ENCODE peak calls at places on chromosomes 1 and 21, in seven cellular contexts. One of them, this sample, is unnamed.

GRCh38 chr1:228462560-228462959 is 24.6 kb upstream of the RNF187 start:
- DNase-seq in uterus: no peak
- DNase-seq in heart right ventricle: no peak
- DNase-seq in body of pancreas: no peak
- DNase-seq in RWPE1: no peak
- DNase-seq in HFFc6: no peak
- DNase-seq in endothelial cell of umbilical vein: no peak
- DNase-seq in this sample: no peak

GRCh38 chr1:67840449-67840848 is 7.2 kb upstream of the GNG12 start:
- DNase-seq in uterus: no peak
- DNase-seq in heart right ventricle: no peak
- DNase-seq in body of pancreas: peak; percentile 52
- DNase-seq in RWPE1: no peak
- DNase-seq in HFFc6: peak; percentile 83
- DNase-seq in endothelial cell of umbilical vein: peak; percentile 96
- DNase-seq in this sample: no peak

GRCh38 chr1:99051611-99052283 is 47.1 kb upstream of the PLPPR5 start:
- DNase-seq in uterus: no peak
- DNase-seq in heart right ventricle: no peak
- DNase-seq in body of pancreas: no peak
- DNase-seq in RWPE1: no peak
- DNase-seq in HFFc6: no peak
- DNase-seq in endothelial cell of umbilical vein: no peak
- DNase-seq in this sample: no peak

GRCh38 chr1:151553659-151554058 is 13.6 kb downstream of the TUFT1 start:
- DNase-seq in uterus: no peak
- DNase-seq in heart right ventricle: no peak
- DNase-seq in body of pancreas: no peak
- DNase-seq in RWPE1: no peak
- DNase-seq in HFFc6: peak; percentile 53
- DNase-seq in endothelial cell of umbilical vein: no peak
- DNase-seq in this sample: no peak

GRCh38 chr1:119974013-119974412 is 77.7 kb upstream of the ADAM30 start:
- DNase-seq in uterus: no peak
- DNase-seq in heart right ventricle: no peak
- DNase-seq in body of pancreas: no peak
- DNase-seq in RWPE1: peak; percentile 16
- DNase-seq in HFFc6: no peak
- DNase-seq in endothelial cell of umbilical vein: no peak
- DNase-seq in this sample: no peak

GRCh38 chr1:38000529-38001453 is 4.5 kb downstream of the FHL3 start:
- DNase-seq in uterus: peak; percentile 58
- DNase-seq in heart right ventricle: peak; percentile 57
- DNase-seq in body of pancreas: peak; percentile 25
- DNase-seq in RWPE1: peak; percentile 55
- DNase-seq in HFFc6: peak; percentile 65
- DNase-seq in endothelial cell of umbilical vein: peak; percentile 86
- DNase-seq in this sample: no peak

GRCh38 chr1:217272385-217272784 is 358.5 kb downstream of the GPATCH2 start:
- DNase-seq in uterus: no peak
- DNase-seq in heart right ventricle: no peak
- DNase-seq in body of pancreas: no peak
- DNase-seq in RWPE1: no peak
- DNase-seq in HFFc6: peak; percentile 80
- DNase-seq in endothelial cell of umbilical vein: no peak
- DNase-seq in this sample: no peak

GRCh38 chr1:194476351-194476750 is 1289.9 kb upstream of the B3GALT2 start:
- DNase-seq in uterus: no peak
- DNase-seq in heart right ventricle: no peak
- DNase-seq in body of pancreas: no peak
- DNase-seq in RWPE1: no peak
- DNase-seq in HFFc6: no peak
- DNase-seq in endothelial cell of umbilical vein: no peak
- DNase-seq in this sample: no peak

GRCh38 chr21:42390696-42391095 is 5.2 kb downstream of the TMPRSS3 start:
- DNase-seq in uterus: no peak
- DNase-seq in heart right ventricle: no peak
- DNase-seq in body of pancreas: no peak
- DNase-seq in RWPE1: no peak
- DNase-seq in HFFc6: no peak
- DNase-seq in endothelial cell of umbilical vein: no peak
- DNase-seq in this sample: no peak

GRCh38 chr1:66291047-66291864 is 242.7 kb upstream of the SGIP1 start:
- DNase-seq in uterus: no peak
- DNase-seq in heart right ventricle: no peak
- DNase-seq in body of pancreas: no peak
- DNase-seq in RWPE1: no peak
- DNase-seq in HFFc6: peak; percentile 23
- DNase-seq in endothelial cell of umbilical vein: no peak
- DNase-seq in this sample: no peak

GRCh38 chr1:21593231-21593630 is 75.9 kb downstream of the RAP1GAP start:
- DNase-seq in uterus: no peak
- DNase-seq in heart right ventricle: no peak
- DNase-seq in body of pancreas: no peak
- DNase-seq in RWPE1: no peak
- DNase-seq in HFFc6: no peak
- DNase-seq in endothelial cell of umbilical vein: no peak
- DNase-seq in this sample: no peak

GRCh38 chr1:152252157-152252556 is 28.2 kb upstream of the HRNR start:
- DNase-seq in uterus: no peak
- DNase-seq in heart right ventricle: no peak
- DNase-seq in body of pancreas: no peak
- DNase-seq in RWPE1: peak; percentile 37
- DNase-seq in HFFc6: peak; percentile 19
- DNase-seq in endothelial cell of umbilical vein: no peak
- DNase-seq in this sample: no peak

GRCh38 chr1:205045146-205045545 is 2.1 kb downstream of the CNTN2 start:
- DNase-seq in uterus: no peak
- DNase-seq in heart right ventricle: no peak
- DNase-seq in body of pancreas: no peak
- DNase-seq in RWPE1: no peak
- DNase-seq in HFFc6: no peak
- DNase-seq in endothelial cell of umbilical vein: no peak
- DNase-seq in this sample: no peak

GRCh38 chr1:171550055-171550454 is 64.7 kb downstream of the PRRC2C start:
- DNase-seq in uterus: no peak
- DNase-seq in heart right ventricle: no peak
- DNase-seq in body of pancreas: no peak
- DNase-seq in RWPE1: peak; percentile 15
- DNase-seq in HFFc6: no peak
- DNase-seq in endothelial cell of umbilical vein: no peak
- DNase-seq in this sample: no peak

GRCh38 chr1:4062992-4063391 is 162.9 kb upstream of the C1orf174 start:
- DNase-seq in uterus: no peak
- DNase-seq in heart right ventricle: no peak
- DNase-seq in body of pancreas: no peak
- DNase-seq in RWPE1: no peak
- DNase-seq in HFFc6: no peak
- DNase-seq in endothelial cell of umbilical vein: no peak
- DNase-seq in this sample: no peak

GRCh38 chr1:166944186-166944967 is 31.0 kb downstream of the ILDR2 start:
- DNase-seq in uterus: no peak
- DNase-seq in heart right ventricle: no peak
- DNase-seq in body of pancreas: no peak
- DNase-seq in RWPE1: no peak
- DNase-seq in HFFc6: peak; percentile 26
- DNase-seq in endothelial cell of umbilical vein: no peak
- DNase-seq in this sample: no peak

GRCh38 chr1:204077979-204078696 is 5.2 kb downstream of the SOX13 start:
- DNase-seq in uterus: no peak
- DNase-seq in heart right ventricle: no peak
- DNase-seq in body of pancreas: peak; percentile 42
- DNase-seq in RWPE1: peak; percentile 84
- DNase-seq in HFFc6: no peak
- DNase-seq in endothelial cell of umbilical vein: no peak
- DNase-seq in this sample: no peak

GRCh38 chr1:154819628-154820590 is 50.2 kb downstream of the KCNN3 start:
- DNase-seq in uterus: no peak
- DNase-seq in heart right ventricle: no peak
- DNase-seq in body of pancreas: peak; percentile 20
- DNase-seq in RWPE1: peak; percentile 34
- DNase-seq in HFFc6: no peak
- DNase-seq in endothelial cell of umbilical vein: no peak
- DNase-seq in this sample: no peak

GRCh38 chr1:232225336-232226131 is 404.4 kb downstream of the SIPA1L2 start:
- DNase-seq in uterus: no peak
- DNase-seq in heart right ventricle: no peak
- DNase-seq in body of pancreas: no peak
- DNase-seq in RWPE1: no peak
- DNase-seq in HFFc6: no peak
- DNase-seq in endothelial cell of umbilical vein: no peak
- DNase-seq in this sample: no peak

GRCh38 chr21:19853709-19854575 is 1144.3 kb upstream of the NCAM2 start:
- DNase-seq in uterus: no peak
- DNase-seq in heart right ventricle: no peak
- DNase-seq in body of pancreas: no peak
- DNase-seq in RWPE1: no peak
- DNase-seq in HFFc6: no peak
- DNase-seq in endothelial cell of umbilical vein: no peak
- DNase-seq in this sample: no peak

GRCh38 chr1:116075981-116076380 is 35.2 kb upstream of the MAB21L3 start:
- DNase-seq in uterus: no peak
- DNase-seq in heart right ventricle: no peak
- DNase-seq in body of pancreas: no peak
- DNase-seq in RWPE1: peak; percentile 34
- DNase-seq in HFFc6: peak; percentile 61
- DNase-seq in endothelial cell of umbilical vein: no peak
- DNase-seq in this sample: no peak

GRCh38 chr1:201876148-201876547 is 12.6 kb upstream of the SHISA4 start:
- DNase-seq in uterus: no peak
- DNase-seq in heart right ventricle: no peak
- DNase-seq in body of pancreas: no peak
- DNase-seq in RWPE1: no peak
- DNase-seq in HFFc6: no peak
- DNase-seq in endothelial cell of umbilical vein: peak; percentile 42
- DNase-seq in this sample: no peak
- TF ChIP-seq CTCF in uterus: peak; percentile 13
- TF ChIP-seq CTCF in heart right ventricle: no peak
- TF ChIP-seq CTCF in body of pancreas: no peak
- TF ChIP-seq CTCF in RWPE1: no peak
- TF ChIP-seq CTCF in HFFc6: peak; percentile 74
- TF ChIP-seq CTCF in endothelial cell of umbilical vein: peak; percentile 52
- TF ChIP-seq CTCF in this sample: peak; percentile 51

DNA sequence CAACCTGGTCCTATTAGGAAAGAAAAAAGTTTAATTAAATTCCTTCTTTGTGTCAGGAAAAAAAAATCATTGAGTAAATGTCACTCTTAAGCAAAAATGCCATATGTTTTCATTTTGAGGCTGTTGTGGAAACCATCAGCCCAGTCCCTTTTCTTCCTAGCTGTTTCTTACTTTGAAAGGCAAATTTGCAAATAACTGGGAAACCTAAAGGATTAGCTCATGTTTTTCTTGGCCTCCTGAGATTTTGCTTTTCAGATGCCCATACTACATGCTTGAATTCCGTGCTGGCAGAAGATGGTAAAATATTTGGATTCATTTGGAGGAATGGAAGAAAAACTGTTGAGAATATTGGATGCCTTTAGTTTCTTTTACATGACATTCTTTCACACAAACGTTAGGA is 182.1 kb upstream of the ADAMTS5 start:
- DNase-seq in uterus: no peak
- DNase-seq in heart right ventricle: no peak
- DNase-seq in body of pancreas: no peak
- DNase-seq in RWPE1: no peak
- DNase-seq in HFFc6: peak; percentile 27
- DNase-seq in endothelial cell of umbilical vein: no peak
- DNase-seq in this sample: no peak
- TF ChIP-seq CTCF in uterus: no peak
- TF ChIP-seq CTCF in heart right ventricle: no peak
- TF ChIP-seq CTCF in body of pancreas: no peak
- TF ChIP-seq CTCF in RWPE1: no peak
- TF ChIP-seq CTCF in HFFc6: no peak
- TF ChIP-seq CTCF in endothelial cell of umbilical vein: no peak
- TF ChIP-seq CTCF in this sample: no peak

GRCh38 chr21:45954921-45955320 is 26.6 kb upstream of the COL6A1 start:
- DNase-seq in uterus: no peak
- DNase-seq in heart right ventricle: no peak
- DNase-seq in body of pancreas: no peak
- DNase-seq in RWPE1: no peak
- DNase-seq in HFFc6: no peak
- DNase-seq in endothelial cell of umbilical vein: no peak
- DNase-seq in this sample: no peak

GRCh38 chr21:45957551-45957950 is 24.0 kb upstream of the COL6A1 start:
- DNase-seq in uterus: no peak
- DNase-seq in heart right ventricle: no peak
- DNase-seq in body of pancreas: no peak
- DNase-seq in RWPE1: no peak
- DNase-seq in HFFc6: no peak
- DNase-seq in endothelial cell of umbilical vein: no peak
- DNase-seq in this sample: no peak

GRCh38 chr21:45952974-45953373 is 28.6 kb upstream of the COL6A1 start:
- DNase-seq in uterus: no peak
- DNase-seq in heart right ventricle: no peak
- DNase-seq in body of pancreas: no peak
- DNase-seq in RWPE1: no peak
- DNase-seq in HFFc6: no peak
- DNase-seq in endothelial cell of umbilical vein: no peak
- DNase-seq in this sample: no peak

GRCh38 chr21:45951676-45952075 is 29.9 kb upstream of the COL6A1 start:
- DNase-seq in uterus: no peak
- DNase-seq in heart right ventricle: no peak
- DNase-seq in body of pancreas: no peak
- DNase-seq in RWPE1: no peak
- DNase-seq in HFFc6: no peak
- DNase-seq in endothelial cell of umbilical vein: no peak
- DNase-seq in this sample: no peak

DNA sequence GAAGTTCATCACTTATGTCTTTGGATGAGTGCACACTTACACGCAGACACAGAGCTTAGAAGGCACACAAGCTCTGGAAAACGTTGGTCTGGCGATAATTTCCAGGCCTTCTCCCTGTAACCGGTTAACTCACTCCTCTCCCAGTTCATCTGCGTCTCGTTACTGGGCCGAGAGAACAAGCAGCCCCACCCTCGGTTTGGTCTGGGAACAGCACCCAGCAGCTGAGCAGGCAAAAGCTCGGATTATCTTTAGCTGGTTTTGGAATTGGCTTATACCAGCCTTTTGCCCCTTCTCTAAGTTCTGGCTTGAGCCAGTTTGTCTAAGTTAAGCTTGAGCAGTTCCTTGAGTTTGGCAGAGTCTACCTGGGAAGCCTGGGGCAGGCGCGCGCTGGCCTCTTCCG is 27.3 kb upstream of the COL6A1 start:
- DNase-seq in uterus: peak; percentile 51
- DNase-seq in heart right ventricle: no peak
- DNase-seq in body of pancreas: no peak
- DNase-seq in RWPE1: no peak
- DNase-seq in HFFc6: peak; percentile 30
- DNase-seq in endothelial cell of umbilical vein: no peak
- DNase-seq in this sample: no peak
- TF ChIP-seq CTCF in uterus: peak; percentile 41
- TF ChIP-seq CTCF in heart right ventricle: no peak
- TF ChIP-seq CTCF in body of pancreas: no peak
- TF ChIP-seq CTCF in RWPE1: no peak
- TF ChIP-seq CTCF in HFFc6: peak; percentile 55
- TF ChIP-seq CTCF in endothelial cell of umbilical vein: no peak
- TF ChIP-seq CTCF in this sample: no peak

DNA sequence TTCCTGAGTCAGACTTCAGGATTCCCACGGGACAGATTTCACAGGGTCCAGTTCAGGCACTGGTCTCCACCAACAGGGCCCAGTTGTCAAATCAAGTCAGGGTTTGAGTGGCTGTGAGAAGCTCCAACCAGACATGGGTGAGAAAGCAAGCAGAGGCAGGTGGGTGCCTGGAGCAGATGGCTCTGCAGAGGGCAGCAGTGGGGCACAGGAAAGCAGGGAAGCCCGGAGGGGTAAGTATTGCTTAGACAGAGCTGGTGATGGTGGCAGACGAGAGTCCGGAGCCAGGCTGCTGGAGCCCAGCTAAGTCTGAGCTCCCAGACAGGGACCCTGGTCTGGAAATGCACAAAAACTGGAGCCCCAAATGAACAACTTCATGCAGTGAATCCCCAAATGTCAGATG is 40.4 kb downstream of the RIMS3 start:
- DNase-seq in uterus: no peak
- DNase-seq in heart right ventricle: peak; percentile 12
- DNase-seq in body of pancreas: peak; percentile 58
- DNase-seq in RWPE1: no peak
- DNase-seq in HFFc6: peak; percentile 16
- DNase-seq in endothelial cell of umbilical vein: no peak
- DNase-seq in this sample: no peak
- TF ChIP-seq CTCF in uterus: no peak
- TF ChIP-seq CTCF in heart right ventricle: no peak
- TF ChIP-seq CTCF in body of pancreas: peak; percentile 18
- TF ChIP-seq CTCF in RWPE1: no peak
- TF ChIP-seq CTCF in HFFc6: peak; percentile 60
- TF ChIP-seq CTCF in endothelial cell of umbilical vein: peak; percentile 25
- TF ChIP-seq CTCF in this sample: no peak